ENCODE peak calls at places on chromosome 1, in four cellular contexts. One of them, this sample, is unnamed.

GRCh38 chr1:161071886-161072371 is 2.2 kb upstream of the ARHGAP30 start:
- DNase-seq in body of pancreas: peak; percentile 82
- DNase-seq in posterior cingulate gyrus: peak; percentile 29
- DNase-seq in cortex of kidney: no peak
- DNase-seq in this sample: no peak

GRCh38 chr1:182616130-182617074 is 12.2 kb upstream of the RGS16 start:
- DNase-seq in body of pancreas: peak; percentile 74
- DNase-seq in posterior cingulate gyrus: peak; percentile 45
- DNase-seq in cortex of kidney: no peak
- DNase-seq in this sample: peak; percentile 85

GRCh38 chr1:246659594-246660140 is 64.5 kb upstream of the SCCPDH start:
- DNase-seq in body of pancreas: no peak
- DNase-seq in posterior cingulate gyrus: no peak
- DNase-seq in cortex of kidney: no peak
- DNase-seq in this sample: no peak

GRCh38 chr1:190323530-190323929 is 154.1 kb downstream of the BRINP3 start:
- DNase-seq in body of pancreas: no peak
- DNase-seq in posterior cingulate gyrus: no peak
- DNase-seq in cortex of kidney: no peak
- DNase-seq in this sample: no peak

GRCh38 chr1:17012775-17013501 is 1.2 kb upstream of the ATP13A2 start:
- DNase-seq in body of pancreas: peak; percentile 79
- DNase-seq in posterior cingulate gyrus: no peak
- DNase-seq in cortex of kidney: no peak
- DNase-seq in this sample: no peak

GRCh38 chr1:30895942-30896660 is 12.5 kb downstream of the SDC3 start:
- DNase-seq in body of pancreas: no peak
- DNase-seq in posterior cingulate gyrus: no peak
- DNase-seq in cortex of kidney: no peak
- DNase-seq in this sample: no peak

GRCh38 chr1:195188821-195189220 is 1419.4 kb downstream of the KCNT2 start:
- DNase-seq in body of pancreas: no peak
- DNase-seq in posterior cingulate gyrus: no peak
- DNase-seq in cortex of kidney: no peak
- DNase-seq in this sample: no peak

GRCh38 chr1:164637461-164638375 is 78.7 kb downstream of the PBX1 start:
- DNase-seq in body of pancreas: peak; percentile 90
- DNase-seq in posterior cingulate gyrus: no peak
- DNase-seq in cortex of kidney: no peak
- DNase-seq in this sample: no peak

GRCh38 chr1:47839460-47839760 is 157.8 kb downstream of the TRABD2B start:
- DNase-seq in body of pancreas: no peak
- DNase-seq in posterior cingulate gyrus: no peak
- DNase-seq in cortex of kidney: no peak
- DNase-seq in this sample: no peak